ENCODE peak calls at places on chromosomes 3 and 15, in eight cellular contexts. G is ovary, D is RWPE1, I is HFFc6, Q is PC-3, N is mesothelial cell of epicardium, M is uterus, Y is stomach. K is an unnamed sample.
A peak's percentile ranks its signal among the peaks of the same experiment; 100 is the strongest.

GRCh38 chr15:74514039-74514438 is 27.0 kb upstream of the ARID3B start:
- DNase-seq in G (no peak), D (no peak), I (no peak), Q (no peak), N (no peak), M (no peak), Y (no peak), K (no peak)

GRCh38 chr15:60423540-60423939 is 25.8 kb upstream of the ANXA2 start:
- DNase-seq in G (no peak), D (peak; percentile 69), I (peak; percentile 94), Q (peak; percentile 88), N (no peak), M (no peak), Y (no peak), K (no peak)

GRCh38 chr3:46861996-46862688 is 1.1 kb downstream of the MYL3 start:
- DNase-seq in G (peak; percentile 6), D (no peak), I (no peak), Q (no peak), N (peak; percentile 6), M (no peak), Y (no peak), K (no peak)

GRCh38 chr15:83837946-83838571 is 184.1 kb downstream of the ADAMTSL3 start:
- DNase-seq in G (peak; percentile 29), D (peak; percentile 26), I (no peak), Q (peak; percentile 67), N (no peak), M (no peak), Y (peak; percentile 27), K (no peak)

GRCh38 chr15:38010390-38010789 is 76.0 kb downstream of the TMCO5A start:
- DNase-seq in G (no peak), D (no peak), I (no peak), Q (no peak), N (no peak), M (no peak), Y (no peak), K (no peak)

GRCh38 chr3:48418140-48418539 is 11.7 kb downstream of the PLXNB1 start:
- DNase-seq in G (no peak), D (no peak), I (no peak), Q (no peak), N (no peak), M (no peak), Y (no peak), K (no peak)

GRCh38 chr15:77580991-77581682 is 51.6 kb downstream of the LINGO1 start:
- DNase-seq in G (no peak), D (no peak), I (no peak), Q (no peak), N (no peak), M (no peak), Y (peak; percentile 60), K (no peak)

GRCh38 chr3:152071924-152072323 is 196.8 kb upstream of the MBNL1 start:
- DNase-seq in G (no peak), D (peak; percentile 45), I (peak; percentile 64), Q (peak; percentile 64), N (no peak), M (no peak), Y (no peak), K (no peak)

GRCh38 chr3:133425898-133426297 is 26.0 kb downstream of the BFSP2 start:
- DNase-seq in G (no peak), D (no peak), I (no peak), Q (no peak), N (no peak), M (no peak), Y (no peak), K (no peak)

GRCh38 chr15:100383302-100384107 is 41.7 kb upstream of the ADAMTS17 start:
- DNase-seq in G (peak; percentile 17), D (peak; percentile 46), I (no peak), Q (peak; percentile 75), N (no peak), M (no peak), Y (no peak), K (no peak)

GRCh38 chr3:58537412-58538301 is 667 bp upstream of the ACOX2 start:
- DNase-seq in G (no peak), D (no peak), I (no peak), Q (no peak), N (no peak), M (no peak), Y (peak; percentile 47), K (no peak)

GRCh38 chr15:40055576-40056293 is 16.8 kb upstream of the SRP14 start:
- DNase-seq in G (no peak), D (no peak), I (no peak), Q (no peak), N (no peak), M (no peak), Y (peak; percentile 93), K (no peak)

GRCh38 chr3:142218703-142219102 is 6.7 kb downstream of the GK5 start:
- DNase-seq in G (no peak), D (no peak), I (no peak), Q (no peak), N (no peak), M (no peak), Y (no peak), K (no peak)

GRCh38 chr3:194320100-194320499 is 31.0 kb downstream of the CPN2 start:
- DNase-seq in G (no peak), D (no peak), I (no peak), Q (no peak), N (no peak), M (no peak), Y (no peak), K (no peak)

GRCh38 chr3:18372786-18373405 is 52.2 kb downstream of the SATB1 start:
- DNase-seq in G (no peak), D (no peak), I (no peak), Q (no peak), N (no peak), M (no peak), Y (no peak), K (peak; percentile 19)

GRCh38 chr15:56989411-56989924 is 71.0 kb downstream of the TCF12 start:
- DNase-seq in G (no peak), D (no peak), I (no peak), Q (no peak), N (no peak), M (no peak), Y (no peak), K (no peak)

GRCh38 chr3:88589131-88589530 is 439.4 kb downstream of the C3orf38 start:
- DNase-seq in G (no peak), D (no peak), I (no peak), Q (peak; percentile 21), N (no peak), M (no peak), Y (no peak), K (no peak)

DNA sequence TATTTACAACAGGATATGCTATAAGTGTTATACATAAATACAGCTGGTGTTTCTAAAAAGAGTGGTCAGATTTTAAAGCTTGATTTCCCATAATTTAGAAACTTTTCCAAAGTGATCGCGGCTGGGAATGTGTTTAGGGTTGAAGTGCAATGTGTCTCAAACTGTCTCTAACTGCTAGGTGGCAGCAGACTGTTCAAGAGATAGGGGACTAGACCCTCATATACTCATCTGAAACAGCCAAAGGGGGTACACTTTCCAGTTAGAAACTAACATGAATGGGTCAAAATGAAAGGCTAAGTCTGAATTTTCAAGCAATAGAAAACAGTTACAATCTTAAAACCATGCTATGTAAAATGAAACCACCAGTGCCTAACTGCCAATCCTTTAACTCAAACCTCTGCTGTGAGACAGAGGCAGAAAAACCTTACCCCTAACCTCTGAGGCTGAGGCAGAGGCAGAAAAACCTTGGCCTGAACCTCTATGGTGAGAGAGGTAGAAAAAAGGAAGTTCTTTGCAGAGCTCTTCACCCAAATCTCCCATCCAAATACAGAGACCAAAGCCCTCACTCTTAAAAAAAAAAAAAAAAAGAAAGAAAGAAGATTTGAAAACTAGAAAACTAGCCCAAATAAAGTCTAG is 595.9 kb downstream of the NTRK3 start:
- DNase-seq in G (no peak), D (no peak), I (no peak), Q (no peak), N (no peak), M (no peak), Y (no peak), K (no peak)
- TF ChIP-seq CTCF in G (no peak), D (no peak), I (peak; percentile 16), Q (no peak), N (no peak), M (no peak), Y (no peak), K (no peak)

GRCh38 chr15:28098766-28099554 is at the start of gene OCA2:
- DNase-seq in G (peak; percentile 46), D (no peak), I (no peak), Q (peak; percentile 27), N (peak; percentile 70), M (no peak), Y (peak; percentile 61), K (peak; percentile 38)
- TF ChIP-seq CTCF in G (no peak), D (no peak), I (peak; percentile 72), Q (peak; percentile 47), N (peak; percentile 56), M (no peak), Y (no peak), K (no peak)

GRCh38 chr3:110314512-110315114 is 757.0 kb upstream of the NECTIN3 start:
- DNase-seq in G (peak; percentile 11), D (peak; percentile 28), I (peak; percentile 36), Q (peak; percentile 88), N (no peak), M (peak; percentile 23), Y (peak; percentile 59), K (peak; percentile 19)
- TF ChIP-seq CTCF in G (peak; percentile 37), D (peak; percentile 74), I (peak; percentile 89), Q (peak; percentile 90), N (peak; percentile 85), M (peak; percentile 42), Y (peak; percentile 65), K (peak; percentile 83)

DNA sequence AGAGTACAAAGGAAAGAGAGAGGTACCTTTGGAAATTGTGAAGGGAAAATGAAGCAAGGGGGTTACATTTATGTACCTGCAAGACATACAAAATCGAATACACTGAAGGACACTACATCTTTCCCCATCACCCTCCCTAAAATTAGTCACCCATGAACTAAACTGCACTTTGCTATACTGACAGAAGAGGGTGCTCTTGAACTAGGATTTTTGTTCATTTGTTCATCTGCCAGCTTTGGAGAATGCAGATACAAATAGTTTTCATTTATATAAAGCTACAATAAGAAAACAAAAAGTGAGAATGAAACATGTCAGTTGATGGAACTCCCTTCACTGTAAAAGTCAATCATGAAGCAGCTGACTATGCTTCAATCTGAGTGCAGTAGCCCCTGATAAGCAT is 55.7 kb downstream of the PCCB start:
- DNase-seq in G (no peak), D (no peak), I (peak; percentile 66), Q (no peak), N (no peak), M (no peak), Y (no peak), K (no peak)
- TF ChIP-seq CTCF in G (peak; percentile 30), D (no peak), I (peak; percentile 89), Q (no peak), N (no peak), M (peak; percentile 15), Y (no peak), K (peak; percentile 60)

GRCh38 chr15:32649336-32649735 is 7.8 kb downstream of the SCG5 start:
- DNase-seq in G (no peak), D (no peak), I (peak; percentile 32), Q (peak; percentile 46), N (no peak), M (no peak), Y (no peak), K (no peak)
- TF ChIP-seq CTCF in G (no peak), D (no peak), I (peak; percentile 74), Q (peak; percentile 73), N (no peak), M (no peak), Y (no peak), K (no peak)